ENCODE peak calls at places on chromosomes 16 and 17, in nine cellular contexts. One of them, this sample, is unnamed.

GRCh38 chr16:28532940-28533647 is 5.7 kb downstream of the NUPR1 start:
- DNase-seq in neuronal stem cell: no peak
- DNase-seq in OCI-LY7: no peak
- DNase-seq in cardiac fibroblast: no peak
- DNase-seq in uterus: no peak
- DNase-seq in Peyer's patch: no peak
- DNase-seq in fibroblast of the aortic adventitia: no peak
- DNase-seq in astrocyte of the spinal cord: no peak
- DNase-seq in NB4: no peak
- DNase-seq in this sample: no peak

GRCh38 chr17:15973016-15973415 is 26.5 kb downstream of the ZSWIM7 start:
- DNase-seq in OCI-LY7: no peak
- DNase-seq in fibroblast of the aortic adventitia: no peak
- DNase-seq in astrocyte of the spinal cord: no peak
- DNase-seq in NB4: no peak
- DNase-seq in Peyer's patch: no peak
- DNase-seq in neuronal stem cell: no peak
- DNase-seq in uterus: no peak
- DNase-seq in cardiac fibroblast: no peak
- DNase-seq in this sample: no peak

GRCh38 chr17:39261286-39261685 is 35.5 kb upstream of the STAC2 start:
- DNase-seq in neuronal stem cell: no peak
- DNase-seq in fibroblast of the aortic adventitia: no peak
- DNase-seq in cardiac fibroblast: no peak
- DNase-seq in uterus: no peak
- DNase-seq in astrocyte of the spinal cord: no peak
- DNase-seq in Peyer's patch: no peak
- DNase-seq in OCI-LY7: peak
- DNase-seq in NB4: peak
- DNase-seq in this sample: no peak

GRCh38 chr17:33435716-33436301 is 142.7 kb upstream of the ASIC2 start:
- DNase-seq in astrocyte of the spinal cord: peak
- DNase-seq in Peyer's patch: no peak
- DNase-seq in fibroblast of the aortic adventitia: no peak
- DNase-seq in NB4: no peak
- DNase-seq in uterus: no peak
- DNase-seq in cardiac fibroblast: no peak
- DNase-seq in neuronal stem cell: no peak
- DNase-seq in OCI-LY7: no peak
- DNase-seq in this sample: peak

GRCh38 chr17:81866440-81867122 is 4.6 kb downstream of the ARHGDIA start:
- DNase-seq in neuronal stem cell: no peak
- DNase-seq in fibroblast of the aortic adventitia: peak
- DNase-seq in astrocyte of the spinal cord: no peak
- DNase-seq in OCI-LY7: peak
- DNase-seq in NB4: no peak
- DNase-seq in cardiac fibroblast: peak
- DNase-seq in uterus: no peak
- DNase-seq in Peyer's patch: no peak
- DNase-seq in this sample: peak

GRCh38 chr17:62076864-62077788 is 12.0 kb upstream of the MED13 start:
- DNase-seq in NB4: no peak
- DNase-seq in cardiac fibroblast: no peak
- DNase-seq in OCI-LY7: no peak
- DNase-seq in astrocyte of the spinal cord: no peak
- DNase-seq in neuronal stem cell: no peak
- DNase-seq in uterus: no peak
- DNase-seq in Peyer's patch: no peak
- DNase-seq in fibroblast of the aortic adventitia: no peak
- DNase-seq in this sample: no peak

GRCh38 chr17:59842901-59843652 is 49.7 kb downstream of the TUBD1 start:
- DNase-seq in astrocyte of the spinal cord: peak
- DNase-seq in fibroblast of the aortic adventitia: peak
- DNase-seq in NB4: peak
- DNase-seq in uterus: no peak
- DNase-seq in Peyer's patch: peak
- DNase-seq in neuronal stem cell: no peak
- DNase-seq in cardiac fibroblast: peak
- DNase-seq in OCI-LY7: no peak
- DNase-seq in this sample: peak

GRCh38 chr16:57235128-57236092 is 9.6 kb upstream of the ARL2BP start:
- DNase-seq in fibroblast of the aortic adventitia: peak
- DNase-seq in neuronal stem cell: no peak
- DNase-seq in NB4: peak
- DNase-seq in Peyer's patch: no peak
- DNase-seq in cardiac fibroblast: peak
- DNase-seq in astrocyte of the spinal cord: peak
- DNase-seq in OCI-LY7: peak
- DNase-seq in uterus: no peak
- DNase-seq in this sample: peak

GRCh38 chr16:8675183-8676159 is 1.1 kb downstream of the ABAT start:
- DNase-seq in neuronal stem cell: no peak
- DNase-seq in OCI-LY7: no peak
- DNase-seq in uterus: no peak
- DNase-seq in fibroblast of the aortic adventitia: no peak
- DNase-seq in NB4: no peak
- DNase-seq in Peyer's patch: no peak
- DNase-seq in cardiac fibroblast: no peak
- DNase-seq in astrocyte of the spinal cord: no peak
- DNase-seq in this sample: no peak

GRCh38 chr17:3557768-3558583 is at the start of gene TRPV3:
- DNase-seq in uterus: no peak
- DNase-seq in neuronal stem cell: no peak
- DNase-seq in OCI-LY7: no peak
- DNase-seq in Peyer's patch: peak
- DNase-seq in cardiac fibroblast: no peak
- DNase-seq in fibroblast of the aortic adventitia: peak
- DNase-seq in astrocyte of the spinal cord: no peak
- DNase-seq in NB4: no peak
- DNase-seq in this sample: no peak
- H3K4me3 ChIP-seq in uterus: no peak
- H3K4me3 ChIP-seq in neuronal stem cell: no peak
- H3K4me3 ChIP-seq in OCI-LY7: peak
- H3K4me3 ChIP-seq in Peyer's patch: peak
- H3K4me3 ChIP-seq in cardiac fibroblast: no peak
- H3K4me3 ChIP-seq in fibroblast of the aortic adventitia: no peak
- H3K4me3 ChIP-seq in astrocyte of the spinal cord: no peak
- H3K4me3 ChIP-seq in NB4: no peak
- H3K4me3 ChIP-seq in this sample: no peak

DNA sequence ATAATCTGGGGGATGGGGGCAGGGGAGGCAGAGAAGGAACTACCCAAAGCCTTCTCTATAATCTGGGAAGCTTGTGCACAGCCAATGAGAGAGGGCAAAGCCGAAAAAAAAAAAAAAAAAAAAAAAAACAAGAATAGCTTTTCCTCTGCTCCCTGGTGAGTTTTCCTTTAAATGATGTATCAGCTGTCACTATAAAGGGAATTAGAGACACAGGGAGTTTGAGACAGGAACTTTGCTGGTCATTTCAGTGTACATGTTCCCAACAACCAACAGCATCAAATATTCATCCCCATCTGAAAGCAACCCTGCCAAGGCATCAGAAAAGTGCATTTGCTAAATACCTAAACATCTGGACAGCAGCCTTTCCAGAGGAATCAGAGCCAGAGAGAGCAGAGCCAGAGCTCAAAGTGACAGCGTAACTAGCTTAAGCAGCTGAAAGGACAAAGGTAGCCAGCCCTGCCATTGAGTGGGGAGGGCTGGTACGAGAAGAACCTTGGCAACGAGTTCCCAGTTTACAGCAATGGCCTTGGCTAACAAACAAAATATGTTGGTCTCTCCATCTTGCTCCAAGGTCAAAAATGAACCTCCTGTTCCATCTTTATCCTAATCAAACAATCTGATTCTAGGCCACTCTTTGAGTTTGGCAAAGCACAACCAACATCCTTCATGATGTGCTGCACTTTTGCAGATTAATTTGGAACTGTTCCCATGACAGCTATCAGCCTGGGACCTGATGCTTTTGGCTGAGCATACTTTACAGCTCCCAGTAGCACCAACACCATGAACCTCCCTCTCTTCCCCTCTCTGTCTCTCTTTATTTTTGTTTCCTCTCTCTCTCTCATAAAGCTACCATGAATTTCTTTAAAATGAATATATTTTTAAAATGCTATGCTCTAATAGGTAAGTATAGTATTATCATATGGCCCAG is 143.7 kb upstream of the GNAO1 start:
- DNase-seq in cardiac fibroblast: no peak
- DNase-seq in neuronal stem cell: no peak
- DNase-seq in NB4: no peak
- DNase-seq in uterus: no peak
- DNase-seq in Peyer's patch: no peak
- DNase-seq in OCI-LY7: no peak
- DNase-seq in astrocyte of the spinal cord: no peak
- DNase-seq in fibroblast of the aortic adventitia: no peak
- DNase-seq in this sample: no peak
- H3K4me3 ChIP-seq in cardiac fibroblast: no peak
- H3K4me3 ChIP-seq in neuronal stem cell: no peak
- H3K4me3 ChIP-seq in NB4: no peak
- H3K4me3 ChIP-seq in uterus: no peak
- H3K4me3 ChIP-seq in Peyer's patch: no peak
- H3K4me3 ChIP-seq in OCI-LY7: no peak
- H3K4me3 ChIP-seq in astrocyte of the spinal cord: no peak
- H3K4me3 ChIP-seq in fibroblast of the aortic adventitia: no peak
- H3K4me3 ChIP-seq in this sample: no peak

DNA sequence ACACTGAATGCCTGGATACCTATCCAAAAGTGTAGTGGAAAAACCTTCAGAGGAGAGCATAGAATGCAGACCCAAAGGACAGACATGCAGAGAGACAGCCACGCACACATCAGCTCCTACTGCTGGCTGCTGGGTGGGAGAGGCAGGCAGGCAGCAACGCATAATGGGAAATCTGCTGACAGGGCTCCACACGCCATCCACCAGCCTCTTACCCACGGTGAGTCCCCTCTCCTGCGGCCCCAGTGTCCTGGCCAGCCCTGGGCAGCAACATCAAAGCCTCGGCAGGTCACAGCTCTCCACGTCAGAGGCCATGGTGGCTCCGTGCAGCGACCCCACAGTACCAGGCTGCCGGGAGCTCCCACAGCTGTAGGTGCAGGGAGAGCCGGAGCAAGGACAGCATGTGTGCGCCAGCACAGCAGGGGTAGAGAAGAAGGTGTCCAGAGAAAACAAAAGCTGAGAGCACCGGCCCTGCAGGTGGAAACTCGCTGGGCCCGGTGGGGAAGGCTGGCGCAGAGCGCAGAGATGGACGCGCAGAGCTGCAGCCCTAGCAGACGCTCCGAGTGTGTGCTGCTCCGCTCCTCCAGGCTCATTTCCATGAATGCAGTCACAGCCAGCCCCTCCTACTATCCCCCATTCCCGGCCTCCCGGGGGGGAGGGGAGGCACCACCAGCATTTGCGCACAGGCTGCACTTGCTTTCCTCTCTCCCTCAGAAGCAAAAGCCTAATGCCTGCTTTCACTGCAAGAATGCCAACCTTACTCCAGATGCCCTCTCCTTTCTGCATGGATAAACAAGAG is 58.9 kb downstream of the CYTH1 start:
- DNase-seq in neuronal stem cell: peak
- DNase-seq in cardiac fibroblast: no peak
- DNase-seq in uterus: no peak
- DNase-seq in Peyer's patch: no peak
- DNase-seq in astrocyte of the spinal cord: peak
- DNase-seq in NB4: no peak
- DNase-seq in OCI-LY7: no peak
- DNase-seq in fibroblast of the aortic adventitia: peak
- DNase-seq in this sample: peak
- H3K4me3 ChIP-seq in neuronal stem cell: peak
- H3K4me3 ChIP-seq in cardiac fibroblast: no peak
- H3K4me3 ChIP-seq in uterus: peak
- H3K4me3 ChIP-seq in Peyer's patch: peak
- H3K4me3 ChIP-seq in astrocyte of the spinal cord: peak
- H3K4me3 ChIP-seq in NB4: no peak
- H3K4me3 ChIP-seq in OCI-LY7: peak
- H3K4me3 ChIP-seq in fibroblast of the aortic adventitia: peak
- H3K4me3 ChIP-seq in this sample: peak

GRCh38 chr17:79188679-79189078 is 114.1 kb downstream of the ENGASE start:
- DNase-seq in uterus: no peak
- DNase-seq in neuronal stem cell: no peak
- DNase-seq in fibroblast of the aortic adventitia: no peak
- DNase-seq in cardiac fibroblast: no peak
- DNase-seq in NB4: no peak
- DNase-seq in Peyer's patch: no peak
- DNase-seq in OCI-LY7: no peak
- DNase-seq in astrocyte of the spinal cord: no peak
- DNase-seq in this sample: no peak

GRCh38 chr17:79196913-79197312 is 122.3 kb downstream of the ENGASE start:
- DNase-seq in Peyer's patch: no peak
- DNase-seq in neuronal stem cell: no peak
- DNase-seq in cardiac fibroblast: no peak
- DNase-seq in uterus: no peak
- DNase-seq in fibroblast of the aortic adventitia: no peak
- DNase-seq in astrocyte of the spinal cord: no peak
- DNase-seq in OCI-LY7: no peak
- DNase-seq in NB4: no peak
- DNase-seq in this sample: no peak

GRCh38 chr17:79189264-79189663 is 114.6 kb downstream of the ENGASE start:
- DNase-seq in NB4: no peak
- DNase-seq in cardiac fibroblast: no peak
- DNase-seq in neuronal stem cell: no peak
- DNase-seq in fibroblast of the aortic adventitia: no peak
- DNase-seq in astrocyte of the spinal cord: no peak
- DNase-seq in OCI-LY7: no peak
- DNase-seq in Peyer's patch: no peak
- DNase-seq in uterus: no peak
- DNase-seq in this sample: no peak

GRCh38 chr17:79191270-79191934 is 116.8 kb downstream of the ENGASE start:
- DNase-seq in uterus: no peak
- DNase-seq in NB4: no peak
- DNase-seq in cardiac fibroblast: no peak
- DNase-seq in astrocyte of the spinal cord: no peak
- DNase-seq in Peyer's patch: no peak
- DNase-seq in neuronal stem cell: no peak
- DNase-seq in OCI-LY7: no peak
- DNase-seq in fibroblast of the aortic adventitia: no peak
- DNase-seq in this sample: no peak

DNA sequence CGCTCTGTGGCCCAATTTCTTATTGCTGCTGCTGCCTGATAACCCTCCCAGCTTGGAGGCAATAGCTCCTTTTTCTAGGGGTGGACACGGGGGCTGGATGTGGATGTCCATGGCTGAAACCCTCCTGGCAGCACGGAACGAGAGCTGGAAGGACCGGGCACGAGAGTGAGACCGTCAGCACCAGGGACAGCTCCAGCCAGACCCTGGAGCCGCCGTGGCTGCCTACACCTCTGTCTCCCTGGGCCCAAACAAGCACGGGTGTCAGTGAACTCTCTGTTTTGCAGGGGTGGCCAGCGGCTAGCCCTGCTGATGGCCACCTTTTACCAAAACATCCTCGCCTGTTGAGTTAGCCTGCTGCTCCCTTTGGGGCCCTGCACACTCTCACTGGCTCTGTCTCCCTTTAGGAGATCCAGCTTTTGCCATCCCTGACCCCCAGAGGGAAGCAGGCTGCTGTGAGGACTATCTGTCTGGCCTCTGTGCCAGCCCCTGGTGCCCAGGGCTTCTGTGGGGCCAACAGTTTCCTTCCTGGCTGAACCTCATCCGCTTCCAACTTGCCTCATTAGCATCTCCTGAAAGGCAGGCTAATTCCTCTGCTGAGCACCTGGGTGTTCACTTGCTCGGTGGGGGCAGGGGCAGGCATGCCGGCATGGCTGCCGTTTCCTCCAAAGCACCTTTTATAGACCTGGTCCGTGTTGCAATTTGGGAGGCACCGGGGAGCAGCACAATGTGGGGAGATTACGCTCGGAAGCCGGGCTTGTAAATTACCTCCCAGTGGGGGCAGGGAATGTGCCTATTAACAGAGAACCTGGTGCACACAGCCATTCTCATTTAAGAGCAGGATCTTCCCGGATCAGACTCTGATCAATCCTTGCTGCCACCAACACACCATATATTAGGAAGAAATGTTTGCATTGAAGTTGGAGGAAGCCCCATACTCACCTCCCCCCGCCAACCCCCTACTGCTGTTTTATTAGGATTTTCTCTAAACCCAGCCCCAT is 118.2 kb downstream of the ENGASE start:
- DNase-seq in uterus: no peak
- DNase-seq in fibroblast of the aortic adventitia: peak
- DNase-seq in OCI-LY7: peak
- DNase-seq in Peyer's patch: no peak
- DNase-seq in NB4: peak
- DNase-seq in astrocyte of the spinal cord: peak
- DNase-seq in neuronal stem cell: peak
- DNase-seq in cardiac fibroblast: peak
- DNase-seq in this sample: peak
- H3K4me3 ChIP-seq in uterus: no peak
- H3K4me3 ChIP-seq in fibroblast of the aortic adventitia: no peak
- H3K4me3 ChIP-seq in OCI-LY7: no peak
- H3K4me3 ChIP-seq in Peyer's patch: no peak
- H3K4me3 ChIP-seq in NB4: no peak
- H3K4me3 ChIP-seq in astrocyte of the spinal cord: no peak
- H3K4me3 ChIP-seq in neuronal stem cell: no peak
- H3K4me3 ChIP-seq in cardiac fibroblast: no peak
- H3K4me3 ChIP-seq in this sample: no peak